ENCODE peak calls at places on chromosomes 7 and 10, in eight cellular contexts. C is HCT116, O is astrocyte, J is GM23248, L is hepatocyte, N is A673, D is MM.1S, Y is HepG2. X is an unnamed sample.
A peak's percentile ranks its signal among the peaks of the same experiment; 100 is the strongest.

GRCh38 chr10:116469437-116469836 is 41.8 kb downstream of the PNLIPRP3 start:
- DNase-seq in C (no peak), O (peak; percentile 7), J (peak; percentile 5), L (peak; percentile 44), N (no peak), D (no peak), Y (no peak), X (no peak)

GRCh38 chr10:97865488-97865887 is 15.8 kb downstream of the GOLGA7B start:
- DNase-seq in C (no peak), O (no peak), J (no peak), L (no peak), N (no peak), D (no peak), Y (no peak), X (no peak)

GRCh38 chr7:27191081-27191715 is 6.2 kb upstream of the HOXA11 start:
- DNase-seq in C (no peak), O (no peak), J (no peak), L (no peak), N (no peak), D (no peak), Y (no peak), X (no peak)

GRCh38 chr10:110137142-110137545 is 70.3 kb upstream of the MXI1 start:
- DNase-seq in C (peak; percentile 55), O (peak; percentile 38), J (peak; percentile 88), L (peak; percentile 84), N (peak; percentile 81), D (peak; percentile 67), Y (peak; percentile 76), X (peak; percentile 74)

GRCh38 chr7:74289660-74290589 is 718 bp downstream of the CLIP2 start:
- DNase-seq in C (no peak), O (no peak), J (peak; percentile 84), L (no peak), N (no peak), D (no peak), Y (no peak), X (no peak)

GRCh38 chr7:32142649-32143048 is 72.4 kb upstream of the PDE1C start:
- DNase-seq in C (no peak), O (peak; percentile 85), J (peak; percentile 57), L (no peak), N (no peak), D (no peak), Y (no peak), X (no peak)

GRCh38 chr7:96219382-96220130 is 102.3 kb downstream of the SLC25A13 start:
- DNase-seq in C (peak; percentile 22), O (peak; percentile 72), J (peak; percentile 67), L (no peak), N (no peak), D (no peak), Y (no peak), X (peak; percentile 59)

GRCh38 chr10:32207544-32207943 is 139.4 kb downstream of the EPC1 start:
- DNase-seq in C (peak; percentile 35), O (no peak), J (peak; percentile 73), L (peak; percentile 72), N (peak; percentile 75), D (peak; percentile 42), Y (peak; percentile 59), X (peak; percentile 73)

GRCh38 chr10:124156524-124157225 is 63.3 kb upstream of the CHST15 start:
- DNase-seq in C (no peak), O (no peak), J (no peak), L (no peak), N (no peak), D (no peak), Y (no peak), X (peak; percentile 44)

GRCh38 chr10:73907841-73908517 is 3.0 kb upstream of the PLAU start:
- DNase-seq in C (no peak), O (peak; percentile 70), J (peak; percentile 89), L (no peak), N (peak; percentile 65), D (no peak), Y (no peak), X (no peak)

GRCh38 chr7:117134885-117135552 is 181.7 kb downstream of the ST7 start:
- DNase-seq in C (no peak), O (peak; percentile 59), J (no peak), L (no peak), N (no peak), D (no peak), Y (no peak), X (no peak)

GRCh38 chr7:82444220-82445049 is 858 bp upstream of the CACNA2D1 start:
- DNase-seq in C (no peak), O (no peak), J (no peak), L (no peak), N (no peak), D (peak; percentile 54), Y (no peak), X (no peak)

GRCh38 chr10:107971973-107972372 is 807.5 kb upstream of the SORCS1 start:
- DNase-seq in C (no peak), O (peak; percentile 86), J (peak; percentile 90), L (peak; percentile 30), N (peak; percentile 56), D (no peak), Y (no peak), X (no peak)

GRCh38 chr7:74006451-74007259 is 21.3 kb upstream of the ELN start:
- DNase-seq in C (no peak), O (no peak), J (no peak), L (peak; percentile 49), N (no peak), D (no peak), Y (no peak), X (peak; percentile 65)

GRCh38 chr7:40470111-40470736 is 335.4 kb downstream of the SUGCT start:
- DNase-seq in C (no peak), O (peak; percentile 74), J (peak; percentile 66), L (peak; percentile 34), N (no peak), D (no peak), Y (peak; percentile 91), X (no peak)

GRCh38 chr10:79927111-79927828 is 21.6 kb downstream of the SFTPD start:
- DNase-seq in C (no peak), O (no peak), J (no peak), L (no peak), N (no peak), D (no peak), Y (peak; percentile 74), X (no peak)

GRCh38 chr10:79928028-79928583 is 20.8 kb downstream of the SFTPD start:
- DNase-seq in C (no peak), O (no peak), J (no peak), L (no peak), N (no peak), D (no peak), Y (no peak), X (no peak)

GRCh38 chr10:79930751-79931150 is 18.2 kb downstream of the SFTPD start:
- DNase-seq in C (no peak), O (no peak), J (no peak), L (no peak), N (no peak), D (no peak), Y (no peak), X (no peak)

GRCh38 chr10:79930267-79930666 is 18.6 kb downstream of the SFTPD start:
- DNase-seq in C (no peak), O (no peak), J (no peak), L (no peak), N (no peak), D (no peak), Y (no peak), X (no peak)

GRCh38 chr10:79929409-79929904 is 19.4 kb downstream of the SFTPD start:
- DNase-seq in C (peak; percentile 62), O (peak; percentile 31), J (peak; percentile 83), L (peak; percentile 87), N (peak; percentile 74), D (peak; percentile 70), Y (peak; percentile 59), X (peak; percentile 65)
- TF ChIP-seq EZH2 in C (no peak), O (no peak), J (no peak), L (no peak), N (no peak), D (no peak), Y (no peak), X (no peak)

GRCh38 chr10:101216631-101217425 is 12.4 kb downstream of the LBX1 start:
- DNase-seq in C (no peak), O (no peak), J (no peak), L (no peak), N (no peak), D (no peak), Y (no peak), X (no peak)
- TF ChIP-seq EZH2 in C (no peak), O (peak; percentile 35), J (peak; percentile 97), L (no peak), N (peak; percentile 78), D (no peak), Y (no peak), X (peak; percentile 93)

GRCh38 chr7:961546-962400 is 7.3 kb upstream of the ADAP1 start:
- DNase-seq in C (no peak), O (no peak), J (no peak), L (no peak), N (no peak), D (no peak), Y (no peak), X (no peak)

GRCh38 chr7:964401-965231 is 10.1 kb upstream of the ADAP1 start:
- DNase-seq in C (no peak), O (peak; percentile 47), J (peak; percentile 81), L (no peak), N (peak; percentile 87), D (peak; percentile 56), Y (peak; percentile 64), X (no peak)

GRCh38 chr7:966291-967069 is 8.9 kb downstream of the COX19 start:
- DNase-seq in C (no peak), O (no peak), J (no peak), L (no peak), N (no peak), D (no peak), Y (no peak), X (no peak)

GRCh38 chr7:962401-963081 is 8.1 kb upstream of the ADAP1 start:
- DNase-seq in C (no peak), O (no peak), J (no peak), L (no peak), N (no peak), D (no peak), Y (no peak), X (no peak)

DNA sequence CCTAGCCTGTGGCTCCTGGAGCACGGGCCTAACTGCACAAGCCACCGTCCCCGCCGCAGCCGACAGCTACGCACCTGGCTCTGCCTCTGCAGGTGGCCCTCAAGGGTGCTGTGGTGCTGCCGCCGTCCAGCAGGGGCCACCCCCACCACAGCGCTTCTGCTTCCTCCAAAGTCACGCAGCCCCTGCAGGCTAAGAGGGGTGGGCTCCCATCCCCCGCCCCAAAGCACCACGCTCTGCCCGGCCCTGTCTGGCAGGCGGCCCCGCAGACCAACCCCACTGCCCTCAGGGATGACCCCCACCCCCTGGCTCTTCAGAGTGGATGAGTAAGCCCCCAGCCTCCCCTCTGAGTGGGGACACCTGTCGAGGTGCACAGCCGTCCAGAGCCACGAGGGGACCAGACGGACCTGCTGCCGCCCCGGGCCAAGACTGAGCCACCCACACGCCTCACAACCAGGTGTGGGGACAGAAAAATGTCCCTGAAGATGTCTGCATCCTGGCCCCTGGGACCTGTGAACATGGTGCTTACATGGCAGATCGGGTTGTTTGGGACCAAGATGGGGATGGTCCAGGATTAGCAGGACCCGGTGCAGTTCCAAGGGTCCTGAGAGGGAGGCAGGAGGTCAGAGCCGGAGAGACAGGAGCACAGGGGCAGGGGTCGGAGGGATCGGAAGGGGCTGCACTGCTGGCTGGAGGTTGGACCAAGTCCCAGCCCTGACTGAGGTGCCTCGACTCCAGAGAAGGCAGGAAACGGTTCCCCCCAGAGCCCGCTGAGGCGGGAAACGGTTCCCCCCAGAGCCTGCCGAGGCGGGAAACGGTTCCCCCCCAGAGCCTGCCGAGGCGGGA is 9.0 kb upstream of the ADAP1 start:
- DNase-seq in C (no peak), O (no peak), J (no peak), L (no peak), N (no peak), D (no peak), Y (no peak), X (no peak)
- TF ChIP-seq EZH2 in C (no peak), O (no peak), J (no peak), L (no peak), N (no peak), D (no peak), Y (no peak), X (no peak)

GRCh38 chr10:45534572-45534971 is 138.0 kb downstream of the ZFAND4 start:
- DNase-seq in C (no peak), O (no peak), J (no peak), L (no peak), N (no peak), D (no peak), Y (no peak), X (no peak)
- TF ChIP-seq EZH2 in C (no peak), O (no peak), J (no peak), L (no peak), N (no peak), D (no peak), Y (no peak), X (no peak)